ENCODE peak calls at places on chromosomes 13 and 19, in ten cellular contexts. L is effector memory CD4-positive, alpha-beta T cell; Q is fibroblast of lung; Z is GM13976; Y is heart left ventricle; G is fibroblast of pulmonary artery; A is AG10803; P is head of caudate nucleus; K is stimulated activated CD4-positive, alpha-beta T cell treated with anti-CD3 and anti-CD28 coated beads, Interleukin-4, amount 100 ng/mL, for 48 hours; F is kidney tubule cell. V is an unnamed sample.
A peak's percentile ranks its signal among the peaks of the same experiment; 100 is the strongest.

GRCh38 chr19:17170538-17171297 is 44.4 kb upstream of the USE1 start:
- DNase-seq in Y (no peak), Z (peak; percentile 87), Q (no peak), L (no peak), K (no peak), A (no peak), F (no peak), P (no peak), G (no peak), V (no peak)

GRCh38 chr19:49071860-49072547 is 495 bp downstream of the KCNA7 start:
- DNase-seq in A (no peak), K (no peak), P (no peak), L (no peak), F (no peak), G (no peak), Z (no peak), Q (no peak), Y (no peak), V (no peak)

GRCh38 chr19:42253245-42254082 is 1.5 kb downstream of the ERF start:
- DNase-seq in Z (peak; percentile 77), F (peak; percentile 57), G (peak; percentile 48), L (peak; percentile 35), K (peak; percentile 60), P (peak; percentile 66), Y (peak; percentile 76), Q (peak; percentile 43), A (peak; percentile 24), V (no peak)

GRCh38 chr19:35265126-35265995 is 3.4 kb upstream of the USF2 start:
- DNase-seq in K (no peak), P (no peak), G (no peak), Y (peak; percentile 20), F (peak; percentile 24), Z (no peak), A (peak; percentile 17), Q (no peak), L (no peak), V (no peak)

GRCh38 chr19:47023448-47023794 is 3.8 kb downstream of the NPAS1 start:
- DNase-seq in Y (no peak), L (no peak), A (no peak), K (no peak), F (no peak), G (no peak), Z (no peak), Q (no peak), P (no peak), V (no peak)

GRCh38 chr19:48171584-48172170 is 1.2 kb downstream of the ZSWIM9 start:
- DNase-seq in K (no peak), G (no peak), Z (no peak), P (no peak), F (no peak), Q (no peak), A (no peak), L (no peak), Y (no peak), V (no peak)

GRCh38 chr19:37987356-37988332 is 80.6 kb downstream of the SIPA1L3 start:
- DNase-seq in Z (no peak), Y (no peak), L (no peak), A (no peak), F (no peak), P (no peak), G (no peak), K (no peak), Q (no peak), V (no peak)

GRCh38 chr13:21336609-21337008 is 122.5 kb downstream of the ZDHHC20 start:
- DNase-seq in K (no peak), L (no peak), Q (no peak), Y (no peak), A (no peak), P (no peak), Z (no peak), G (no peak), F (peak; percentile 13), V (no peak)

GRCh38 chr13:110636053-110636475 is 20.7 kb downstream of the NAXD start:
- DNase-seq in K (no peak), Y (no peak), F (no peak), Z (no peak), Q (no peak), A (no peak), L (no peak), P (no peak), G (no peak), V (no peak)

GRCh38 chr19:7701654-7702457 is at the start of gene FCER2:
- DNase-seq in A (no peak), K (no peak), G (no peak), Q (no peak), F (no peak), Z (peak; percentile 79), P (no peak), Y (no peak), L (no peak), V (no peak)

GRCh38 chr13:44744880-44745633 is 168.9 kb upstream of the TSC22D1 start:
- DNase-seq in Y (no peak), K (no peak), Q (no peak), F (no peak), P (no peak), Z (no peak), G (no peak), L (no peak), A (no peak), V (no peak)

GRCh38 chr13:36528105-36528504 is 95.8 kb downstream of the CCNA1 start:
- DNase-seq in Q (no peak), P (no peak), K (no peak), A (no peak), G (no peak), F (no peak), Y (no peak), Z (no peak), L (no peak), V (no peak)

GRCh38 chr19:4380254-4380727 is 20.1 kb downstream of the SH3GL1 start:
- DNase-seq in P (no peak), L (peak; percentile 35), G (no peak), K (no peak), F (peak; percentile 22), Q (no peak), Z (peak; percentile 64), Y (peak; percentile 70), A (peak; percentile 23), V (no peak)

GRCh38 chr19:48053856-48054255 is 10.0 kb upstream of the CABP5 start:
- DNase-seq in G (no peak), F (no peak), P (no peak), A (no peak), Y (no peak), K (no peak), Q (no peak), Z (no peak), L (no peak), V (no peak)

GRCh38 chr13:89950225-89950624 is 1397.3 kb upstream of the MIR17HG start:
- DNase-seq in F (no peak), Q (no peak), P (no peak), G (no peak), K (no peak), Y (no peak), Z (no peak), A (no peak), L (no peak), V (no peak)

GRCh38 chr19:3606174-3606689 is 443 bp downstream of the TBXA2R start:
- DNase-seq in L (no peak), P (no peak), A (no peak), G (no peak), Y (no peak), K (no peak), Q (no peak), Z (no peak), F (peak; percentile 10), V (no peak)

GRCh38 chr13:61727714-61728275 is 312.1 kb upstream of the PCDH20 start:
- DNase-seq in Z (no peak), Y (no peak), F (peak; percentile 66), K (no peak), A (peak; percentile 37), P (no peak), L (no peak), G (peak; percentile 41), Q (no peak), V (no peak)

GRCh38 chr19:5958851-5959122 is 19.2 kb downstream of the RANBP3 start:
- DNase-seq in Y (no peak), P (no peak), F (no peak), Q (no peak), G (no peak), L (no peak), A (no peak), K (no peak), Z (no peak), V (no peak)

GRCh38 chr13:35694549-35695233 is 218.2 kb upstream of the MAB21L1 start:
- DNase-seq in F (no peak), Z (no peak), Q (no peak), A (no peak), Y (no peak), P (no peak), L (no peak), K (no peak), G (no peak), V (no peak)

GRCh38 chr13:109105899-109106298 is 476.5 kb downstream of the MYO16 start:
- DNase-seq in P (no peak), K (no peak), G (no peak), A (no peak), Y (no peak), L (no peak), Z (no peak), Q (peak; percentile 21), F (no peak), V (no peak)